ENCODE peak calls at places on chromosomes 5 and 9, in eight cellular contexts. E is substantia nigra, I is T follicular helper cell, Q is body of pancreas, D is heart left ventricle, G is hypothalamus, L is NB4, Y is Ammon's horn. S is an unnamed sample.

GRCh38 chr9:81193362-81194339 is 495.7 kb downstream of the TLE1 start:
- DNase-seq in E (no peak), I (no peak), Q (no peak), D (no peak), G (no peak), L (no peak), Y (no peak), S (no peak)

GRCh38 chr5:112977440-112977861 is 853 bp downstream of the DCP2 start:
- DNase-seq in E (no peak), I (no peak), Q (no peak), D (no peak), G (no peak), L (peak; percentile 21), Y (no peak), S (no peak)

GRCh38 chr9:4077499-4078102 is 222.3 kb downstream of the GLIS3 start:
- DNase-seq in E (peak; percentile 32), I (peak; percentile 2), Q (peak; percentile 61), D (peak; percentile 74), G (no peak), L (peak; percentile 82), Y (no peak), S (peak; percentile 66)

GRCh38 chr9:18564018-18564880 is 90.3 kb downstream of the ADAMTSL1 start:
- DNase-seq in E (no peak), I (no peak), Q (no peak), D (no peak), G (no peak), L (no peak), Y (no peak), S (no peak)

GRCh38 chr5:124064956-124065355 is 553.0 kb downstream of the CSNK1G3 start:
- DNase-seq in E (no peak), I (no peak), Q (no peak), D (no peak), G (no peak), L (no peak), Y (no peak), S (no peak)

GRCh38 chr9:72041369-72041768 is 19.0 kb downstream of the C9orf57 start:
- DNase-seq in E (no peak), I (no peak), Q (no peak), D (no peak), G (no peak), L (no peak), Y (no peak), S (no peak)

GRCh38 chr5:56190500-56190899 is 42.6 kb downstream of the ANKRD55 start:
- DNase-seq in E (no peak), I (peak; percentile 30), Q (peak; percentile 20), D (peak; percentile 43), G (no peak), L (no peak), Y (peak; percentile 73), S (peak; percentile 37)

GRCh38 chr5:2738700-2739359 is 12.6 kb downstream of the IRX2 start:
- DNase-seq in E (no peak), I (no peak), Q (no peak), D (no peak), G (no peak), L (no peak), Y (no peak), S (no peak)

GRCh38 chr5:154898210-154898609 is 39.8 kb downstream of the CNOT8 start:
- DNase-seq in E (no peak), I (no peak), Q (no peak), D (no peak), G (no peak), L (no peak), Y (no peak), S (no peak)

GRCh38 chr5:82234880-82235279 is 43.3 kb downstream of the RPS23 start:
- DNase-seq in E (no peak), I (no peak), Q (no peak), D (no peak), G (no peak), L (no peak), Y (no peak), S (no peak)

GRCh38 chr5:57663466-57663865 is 180.9 kb upstream of the ACTBL2 start:
- DNase-seq in E (no peak), I (no peak), Q (no peak), D (no peak), G (no peak), L (no peak), Y (no peak), S (no peak)

GRCh38 chr5:79990205-79990597 is 861 bp downstream of the MTX3 start:
- DNase-seq in E (no peak), I (no peak), Q (no peak), D (no peak), G (no peak), L (no peak), Y (no peak), S (no peak)

GRCh38 chr5:180820788-180821321 is 18.2 kb upstream of the MGAT1 start:
- DNase-seq in E (no peak), I (no peak), Q (peak; percentile 71), D (no peak), G (no peak), L (no peak), Y (no peak), S (no peak)